ENCODE peak calls at places on chromosomes 5 and 9, in five cellular contexts. J is AG04450, Y is neural progenitor cell, S is PC-9, Q is heart left ventricle. F is an unnamed sample.

GRCh38 chr5:132753135-132753987 is 6.1 kb downstream of the CCNI2 start:
- DNase-seq in Y (peak; percentile 79), Q (no peak), J (no peak), S (no peak), F (no peak)

GRCh38 chr5:41371741-41372140 is 138.7 kb downstream of the PLCXD3 start:
- DNase-seq in S (peak; percentile 56), Y (no peak), Q (no peak), J (peak; percentile 49), F (no peak)

GRCh38 chr5:1415059-1415425 is 30.2 kb downstream of the SLC6A3 start:
- DNase-seq in S (no peak), J (no peak), Y (no peak), Q (peak; percentile 6), F (no peak)

GRCh38 chr9:792331-793260 is 48.9 kb upstream of the DMRT1 start:
- DNase-seq in Y (no peak), Q (no peak), J (no peak), S (no peak), F (no peak)

GRCh38 chr5:157611571-157612067 is 36.0 kb upstream of the ADAM19 start:
- DNase-seq in Y (no peak), J (no peak), Q (no peak), S (no peak), F (no peak)

GRCh38 chr9:114299286-114300152 is 23.4 kb upstream of the ORM1 start:
- DNase-seq in J (no peak), Y (no peak), S (no peak), Q (peak; percentile 18), F (no peak)

GRCh38 chr5:66666778-66667177 is 70.6 kb downstream of the MAST4 start:
- DNase-seq in Y (no peak), S (no peak), Q (peak; percentile 45), J (no peak), F (peak; percentile 11)

GRCh38 chr5:111922344-111922743 is 165.3 kb upstream of the NREP start:
- DNase-seq in Q (no peak), Y (no peak), S (no peak), J (no peak), F (no peak)

GRCh38 chr5:10538789-10539684 is 24.8 kb upstream of the ANKRD33B start:
- DNase-seq in Q (no peak), Y (no peak), S (no peak), J (no peak), F (no peak)

GRCh38 chr9:98168952-98169488 is 23.4 kb downstream of the CORO2A start:
- DNase-seq in Q (peak; percentile 35), S (peak; percentile 59), Y (peak; percentile 65), J (peak; percentile 16), F (peak; percentile 88)

GRCh38 chr9:87447547-87448432 is 49.9 kb upstream of the DAPK1 start:
- DNase-seq in J (no peak), Y (no peak), Q (no peak), S (no peak), F (no peak)

GRCh38 chr9:137062384-137062783 is 8.0 kb downstream of the SAPCD2 start:
- DNase-seq in Q (no peak), S (peak; percentile 8), J (no peak), Y (no peak), F (no peak)

GRCh38 chr9:123339666-123340414 is 16.2 kb upstream of the CRB2 start:
- DNase-seq in Q (peak; percentile 62), Y (no peak), J (no peak), S (no peak), F (no peak)

GRCh38 chr9:27519466-27520465 is 4.3 kb upstream of the IFNK start:
- DNase-seq in Y (no peak), Q (no peak), S (no peak), J (no peak), F (no peak)

GRCh38 chr5:169567079-169567478 is 16.5 kb upstream of the SPDL1 start:
- DNase-seq in S (no peak), J (no peak), Q (no peak), Y (peak; percentile 38), F (no peak)

GRCh38 chr5:6750142-6750840 is 37.1 kb downstream of the TENT4A start:
- DNase-seq in S (no peak), Q (no peak), Y (no peak), J (no peak), F (no peak)
- H3K4me3 ChIP-seq in S (no peak overlapping the region), Q (no peak overlapping the region), Y (no peak overlapping the region), J (no peak overlapping the region), F (no peak overlapping the region)

GRCh38 chr9:111983484-111983908 is 86.9 kb downstream of the UGCG start:
- DNase-seq in S (no peak), J (no peak), Q (no peak), Y (no peak), F (no peak)

GRCh38 chr9:111984075-111984802 is 87.6 kb downstream of the UGCG start:
- DNase-seq in J (no peak), Y (no peak), S (no peak), Q (no peak), F (no peak)

GRCh38 chr9:111978616-111979015 is 82.0 kb downstream of the UGCG start:
- DNase-seq in J (no peak), S (no peak), Y (no peak), Q (no peak), F (no peak)

GRCh38 chr9:111979561-111979960 is 82.9 kb downstream of the UGCG start:
- DNase-seq in Y (no peak), Q (no peak), J (no peak), S (no peak), F (no peak)

GRCh38 chr9:111980398-111980797 is 83.8 kb downstream of the UGCG start:
- DNase-seq in Y (no peak), S (no peak), Q (no peak), J (no peak), F (no peak)
- H3K27ac ChIP-seq in Y (no peak overlapping the region), S (no peak overlapping the region), Q (no peak overlapping the region), J (no peak overlapping the region), F (no peak overlapping the region)

DNA sequence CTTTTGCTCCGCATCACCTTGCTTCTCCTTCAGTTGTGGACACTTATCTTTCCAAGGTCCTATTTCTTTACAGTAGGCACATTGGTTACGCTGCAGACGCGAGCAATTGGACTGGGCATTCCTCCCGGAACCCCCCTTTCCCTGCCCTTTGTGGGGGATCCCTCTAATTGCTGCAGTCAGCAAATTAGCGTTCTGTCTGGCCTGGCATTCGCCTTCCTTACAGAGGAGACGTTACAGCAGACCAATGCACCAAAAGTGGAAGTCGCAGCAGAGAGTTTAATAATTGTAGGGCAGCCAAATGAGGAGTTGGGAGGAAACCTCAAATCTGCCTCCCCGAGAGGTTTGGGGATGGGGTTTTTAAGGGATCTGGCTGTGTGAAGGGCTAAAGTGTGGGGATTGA is 5.3 kb upstream of the ZNF354C start:
- DNase-seq in Y (no peak), J (no peak), Q (no peak), S (no peak), F (no peak)
- H3K9me3 ChIP-seq in Y (peaks cover 8% of the 10 kb centered on the region), J (peaks cover 10% of the 10 kb centered on the region), Q (no peaks in the 10 kb centered on the region), S (peaks cover 10% of the 10 kb centered on the region), F (no peaks in the 10 kb centered on the region)

GRCh38 chr5:119031047-119031886 is 39.6 kb upstream of the DMXL1 start:
- DNase-seq in S (no peak), Q (no peak), Y (no peak), J (no peak), F (no peak)
- H3K4me3 ChIP-seq in S (no peak overlapping the region), Q (no peak overlapping the region), Y (no peak overlapping the region), J (no peak overlapping the region), F (no peak overlapping the region)

GRCh38 chr5:112983307-112983811 is 6.8 kb downstream of the DCP2 start:
- DNase-seq in Y (no peak), Q (no peak), S (no peak), J (no peak), F (no peak)

GRCh38 chr5:112976432-112977309 is at the start of gene DCP2:
- DNase-seq in Y (peak; percentile 98), Q (peak; percentile 96), S (peak; percentile 96), J (peak; percentile 97), F (peak; percentile 99)

GRCh38 chr5:112977440-112977861 is 853 bp downstream of the DCP2 start:
- DNase-seq in Y (no peak), J (no peak), Q (no peak), S (no peak), F (peak; percentile 9)

GRCh38 chr5:112978836-112979235 is 2.2 kb downstream of the DCP2 start:
- DNase-seq in S (no peak), J (no peak), Q (no peak), Y (no peak), F (no peak)

GRCh38 chr5:112979723-112980122 is 3.1 kb downstream of the DCP2 start:
- DNase-seq in S (no peak), Y (no peak), Q (no peak), J (no peak), F (no peak)
- H3K27ac ChIP-seq in S (peak overlapping the region; percentile 2), Y (no peak overlapping the region), Q (no peak overlapping the region), J (no peak overlapping the region), F (no peak overlapping the region)

GRCh38 chr5:3593771-3594513 is 1.7 kb upstream of the IRX1 start:
- DNase-seq in S (no peak), J (no peak), Q (no peak), Y (peak; percentile 32), F (no peak)

GRCh38 chr5:3597002-3597726 is 1.5 kb downstream of the IRX1 start:
- DNase-seq in Y (peak; percentile 62), S (no peak), Q (no peak), J (no peak), F (no peak)

GRCh38 chr5:3596261-3596825 is 711 bp downstream of the IRX1 start:
- DNase-seq in Y (peak; percentile 68), J (no peak), Q (no peak), S (no peak), F (no peak)

GRCh38 chr5:3594514-3595101 is 1.0 kb upstream of the IRX1 start:
- DNase-seq in J (no peak), Y (peak; percentile 79), S (no peak), Q (no peak), F (no peak)

DNA sequence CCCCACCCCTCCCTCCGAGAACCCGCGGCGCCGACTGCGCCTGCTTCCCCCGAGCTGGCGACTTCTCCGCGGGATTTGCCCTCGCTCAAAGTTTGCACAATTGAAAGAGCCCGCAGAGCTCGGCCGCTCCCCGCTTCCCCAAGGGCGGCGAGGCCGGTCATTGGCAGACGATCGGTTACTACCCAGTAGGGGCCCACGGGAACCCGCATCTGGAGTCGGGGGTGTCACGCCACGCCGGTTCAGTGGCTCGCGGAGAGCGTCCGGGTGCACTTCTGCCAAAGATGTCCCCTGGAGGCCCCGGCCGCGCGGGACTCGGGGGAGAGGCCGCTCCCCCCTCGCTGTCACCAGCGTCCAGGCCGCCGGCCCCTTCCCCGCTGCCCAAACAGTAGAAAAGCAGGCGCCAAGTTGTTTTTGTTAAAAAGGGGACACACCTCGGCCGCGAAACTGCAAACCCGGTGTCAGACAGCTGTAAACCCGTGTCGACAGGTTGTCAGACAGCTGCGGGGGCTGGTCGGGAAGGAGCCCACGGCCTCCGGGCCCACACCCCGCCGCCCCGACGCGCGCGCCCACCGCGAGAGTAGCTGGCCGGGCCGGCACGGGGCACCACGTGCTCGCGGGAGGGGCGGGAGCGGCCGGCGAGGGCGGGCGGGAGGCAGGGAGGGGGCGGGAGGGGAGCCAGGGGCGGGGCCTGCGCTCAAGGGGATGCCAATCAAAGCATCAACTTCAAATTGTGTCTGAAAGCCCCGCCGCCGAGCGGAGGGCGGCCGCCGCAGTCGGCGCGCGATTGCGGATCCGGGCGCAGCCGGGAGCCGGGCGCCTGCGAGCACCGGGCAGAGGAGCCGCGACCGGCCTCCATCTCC is at the start of gene IRX1:
- DNase-seq in J (no peak), Q (no peak), Y (peak; percentile 88), S (no peak), F (no peak)
- H3K9me3 ChIP-seq in J (peaks cover 5% of the 10 kb centered on the region), Q (no peaks in the 10 kb centered on the region), Y (no peaks in the 10 kb centered on the region), S (no peaks in the 10 kb centered on the region), F (no peaks in the 10 kb centered on the region)

F was measured in small intestine.